ENCODE peak calls at places on chromosome 2, in four cellular contexts. F is choroid plexus epithelial cell, G is GM06990, M is pancreas. S is an unnamed sample.

GRCh38 chr2:226797989-226798421 is 1.6 kb downstream of the IRS1 start:
- DNase-seq in F (peak; percentile 56), G (no peak), M (no peak), S (no peak)

GRCh38 chr2:148013879-148014278 is 6.7 kb downstream of the ORC4 start:
- DNase-seq in F (no peak), G (no peak), M (no peak), S (peak; percentile 9)

GRCh38 chr2:233994191-233994590 is 56.3 kb upstream of the SPP2 start:
- DNase-seq in F (no peak), G (no peak), M (no peak), S (no peak)

GRCh38 chr2:28678944-28679343 is 72.7 kb upstream of the PPP1CB start:
- DNase-seq in F (no peak), G (peak; percentile 26), M (no peak), S (no peak)

GRCh38 chr2:70569559-70569958 is 15.9 kb upstream of the TGFA start:
- DNase-seq in F (no peak), G (no peak), M (no peak), S (no peak)

GRCh38 chr2:120253021-120253882 is 600 bp downstream of the RALB start:
- DNase-seq in F (peak; percentile 78), G (no peak), M (peak; percentile 84), S (peak; percentile 79)

GRCh38 chr2:141399270-141399669 is 731.5 kb downstream of the LRP1B start:
- DNase-seq in F (peak; percentile 39), G (no peak), M (no peak), S (peak; percentile 43)

GRCh38 chr2:238092486-238093035 is 7.6 kb upstream of the ESPNL start:
- DNase-seq in F (no peak), G (no peak), M (no peak), S (no peak)

GRCh38 chr2:8627019-8627691 is 54.7 kb upstream of the ID2 start:
- DNase-seq in F (no peak), G (no peak), M (no peak), S (no peak)

GRCh38 chr2:54670485-54671009 is 52.9 kb upstream of the EML6 start:
- DNase-seq in F (no peak), G (no peak), M (no peak), S (no peak)

GRCh38 chr2:54671875-54672586 is 51.4 kb upstream of the EML6 start:
- DNase-seq in F (no peak), G (no peak), M (no peak), S (no peak)

GRCh38 chr2:54673501-54673998 is 49.9 kb upstream of the EML6 start:
- DNase-seq in F (no peak), G (peak; percentile 38), M (peak; percentile 78), S (peak; percentile 93)

GRCh38 chr2:54671010-54671409 is 52.5 kb upstream of the EML6 start:
- DNase-seq in F (no peak), G (no peak), M (no peak), S (no peak)

GRCh38 chr2:54672587-54673456 is 50.6 kb upstream of the EML6 start:
- DNase-seq in F (no peak), G (peak; percentile 42), M (no peak), S (no peak)
- TF ChIP-seq CTCF in F (no peak), G (no peak), M (no peak), S (no peak)

GRCh38 chr2:35530615-35531135 is 824.9 kb upstream of the CRIM1 start:
- DNase-seq in F (no peak), G (no peak), M (no peak), S (no peak)
- H3K4me3 ChIP-seq in F (no peak overlapping the region), G (no peak overlapping the region), M (no peak overlapping the region), S (no peak overlapping the region)

DNA sequence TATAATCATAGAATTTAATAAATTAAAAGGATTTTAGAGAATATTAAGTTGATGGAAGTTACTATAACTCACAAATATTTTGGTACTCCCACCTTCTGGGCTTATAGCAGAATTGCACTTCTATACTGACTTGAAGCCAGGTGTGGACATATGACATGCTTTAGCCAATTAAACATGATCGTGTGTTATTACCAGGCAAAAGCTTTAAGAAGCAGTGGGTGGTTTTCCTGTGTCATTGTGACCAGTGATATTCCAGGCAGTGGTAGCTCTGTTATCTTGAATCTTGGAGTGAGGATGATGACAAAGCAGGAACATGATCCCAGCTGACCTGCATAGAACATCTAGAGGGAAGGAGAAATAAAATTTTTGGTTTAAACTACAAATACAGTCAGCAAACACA is 370.9 kb upstream of the ZEB2 start:
- DNase-seq in F (peak; percentile 81), G (no peak), M (no peak), S (peak; percentile 68)
- TF ChIP-seq CTCF in F (peak; percentile 55), G (peak; percentile 13), M (no peak), S (peak; percentile 52)

GRCh38 chr2:74199871-74200305 is 1.5 kb downstream of the MTHFD2 start:
- DNase-seq in F (peak; percentile 41), G (no peak), M (no peak), S (peak; percentile 55)

GRCh38 chr2:74197983-74198460 is 393 bp upstream of the MTHFD2 start:
- DNase-seq in F (no peak), G (no peak), M (no peak), S (no peak)

GRCh38 chr2:74198461-74199274 is at the start of gene MTHFD2:
- DNase-seq in F (peak; percentile 99), G (peak; percentile 96), M (peak; percentile 95), S (peak; percentile 99)

GRCh38 chr2:74201196-74201595 is 2.8 kb downstream of the MTHFD2 start:
- DNase-seq in F (no peak), G (no peak), M (no peak), S (no peak)

GRCh38 chr2:74199275-74199701 is 873 bp downstream of the MTHFD2 start:
- DNase-seq in F (no peak), G (no peak), M (no peak), S (no peak)
- H3K4me3 ChIP-seq in F (peak overlapping the region; percentile 97), G (peak overlapping the region; percentile 99), M (peak overlapping the region; percentile 53), S (peak overlapping the region; percentile 77)

DNA sequence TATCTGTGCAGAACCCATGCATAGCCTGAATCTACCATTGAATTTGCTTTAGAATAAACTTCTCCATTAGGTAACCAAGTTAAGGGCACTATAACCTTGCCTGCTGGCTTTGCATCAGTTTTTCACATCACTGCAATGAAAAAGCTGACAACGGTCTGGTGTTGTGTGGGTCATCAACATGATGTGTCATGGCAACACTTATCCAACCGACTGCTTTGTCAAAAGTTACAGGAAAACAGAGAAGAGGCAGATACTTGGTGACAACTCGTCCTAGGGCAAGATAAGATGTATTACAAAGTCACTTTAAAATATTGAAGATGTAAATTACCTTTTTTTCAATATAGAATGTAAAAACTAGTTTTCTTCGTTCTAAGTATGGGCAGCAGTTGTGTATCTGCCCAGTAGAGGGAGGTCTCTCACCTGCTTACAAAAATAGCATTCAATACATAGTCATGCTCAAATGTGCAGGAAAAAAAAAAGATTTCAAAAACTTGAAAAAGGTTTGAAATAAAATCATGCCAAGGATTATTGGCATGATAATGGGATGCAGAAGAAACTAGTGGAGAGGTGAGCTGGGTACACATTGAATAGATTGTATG is 96.3 kb downstream of the EVA1A start:
- DNase-seq in F (peak; percentile 72), G (no peak), M (no peak), S (peak; percentile 61)
- TF ChIP-seq CTCF in F (peak; percentile 85), G (peak; percentile 80), M (peak; percentile 71), S (peak; percentile 92)

DNA sequence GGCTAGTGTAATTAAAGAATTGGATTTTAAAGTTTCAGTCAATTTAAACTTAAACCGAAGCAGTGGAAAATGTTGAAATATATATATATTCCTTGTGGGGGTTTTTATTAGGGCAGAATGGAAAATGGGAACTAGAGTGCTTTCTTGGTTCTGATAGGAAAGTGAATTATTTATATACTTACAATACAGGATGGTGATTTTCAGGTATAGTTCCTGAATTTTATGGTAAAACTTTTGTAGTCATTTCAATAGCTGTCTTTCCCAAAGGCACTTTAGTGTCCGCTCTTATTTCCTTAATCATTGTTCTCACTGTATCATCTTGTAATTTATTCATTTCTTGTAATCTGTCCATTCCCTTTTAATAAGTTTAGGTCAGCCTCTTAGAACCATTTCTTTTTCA is 1.9 kb downstream of the RPL37A start:
- DNase-seq in F (no peak), G (no peak), M (no peak), S (no peak)
- H3K4me3 ChIP-seq in F (peak overlapping the region; percentile 92), G (peak overlapping the region; percentile 68), M (no peak overlapping the region), S (peak overlapping the region; percentile 91)

GRCh38 chr2:176081993-176082884 is 1.5 kb downstream of the EVX2 start:
- DNase-seq in F (no peak), G (no peak), M (no peak), S (no peak)

GRCh38 chr2:176081451-176081992 is 2.2 kb downstream of the EVX2 start:
- DNase-seq in F (no peak), G (no peak), M (no peak), S (no peak)

GRCh38 chr2:176079285-176079830 is 4.4 kb downstream of the EVX2 start:
- DNase-seq in F (no peak), G (no peak), M (no peak), S (no peak)

GRCh38 chr2:176079851-176080539 is 3.8 kb downstream of the EVX2 start:
- DNase-seq in F (peak; percentile 10), G (peak; percentile 64), M (no peak), S (peak; percentile 28)

GRCh38 chr2:176080540-176081355 is 3.0 kb downstream of the EVX2 start:
- DNase-seq in F (no peak), G (no peak), M (no peak), S (no peak)
- TF ChIP-seq CTCF in F (no peak), G (no peak), M (no peak), S (no peak)

GRCh38 chr2:44949329-44950151 is 8.0 kb downstream of the SIX3 start:
- DNase-seq in F (peak; percentile 75), G (no peak), M (peak; percentile 57), S (peak; percentile 32)
- H3K4me3 ChIP-seq in F (peak overlapping the region; percentile 39), G (no peak overlapping the region), M (no peak overlapping the region), S (no peak overlapping the region)

DNA sequence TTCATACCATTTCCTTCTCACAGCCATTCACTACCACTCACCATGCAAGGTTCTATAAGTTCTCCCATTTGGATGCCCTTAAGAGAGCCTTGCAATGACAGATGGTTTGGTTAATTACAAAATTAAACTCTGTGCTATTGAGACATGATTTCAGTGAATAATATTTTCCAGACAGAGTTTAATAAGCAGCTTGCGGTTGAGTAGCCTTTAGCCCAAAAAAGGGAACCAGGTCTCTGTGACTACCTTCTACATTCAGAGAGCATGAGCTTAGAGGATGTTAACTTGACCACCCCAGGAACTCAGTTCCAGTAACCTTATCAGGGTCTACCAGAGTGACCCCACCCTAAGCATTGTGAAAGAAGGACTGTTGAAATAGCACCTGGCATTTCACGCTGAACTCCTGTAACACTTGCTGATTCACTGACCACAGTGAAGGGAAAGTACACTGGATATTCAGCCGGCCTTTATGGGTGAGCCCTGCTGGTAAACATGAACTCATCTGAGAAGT is 1173.1 kb upstream of the ZEB2 start:
- DNase-seq in F (peak; percentile 99), G (peak; percentile 39), M (no peak), S (peak; percentile 91)
- TF ChIP-seq CTCF in F (no peak), G (no peak), M (no peak), S (no peak)

S was measured in fibroblast of pulmonary artery.